ENCODE peak calls at places on chromosomes 1 and 21, in five cellular contexts. A, V, O, W and M are unnamed samples.

GRCh38 chr1:241825581-241825980 is 22.4 kb upstream of the EXO1 start:
- DNase-seq in A (peak; percentile 52), V (peak; percentile 14), O (peak; percentile 43), W (no peak), M (peak; percentile 43)

GRCh38 chr1:177082855-177083741 is 81.4 kb downstream of the ASTN1 start:
- DNase-seq in A (peak; percentile 2), V (no peak), O (peak; percentile 57), W (no peak), M (peak; percentile 4)

GRCh38 chr21:39874759-39875158 is 7.5 kb downstream of the PCP4 start:
- DNase-seq in A (no peak), V (no peak), O (no peak), W (no peak), M (no peak)

GRCh38 chr1:32400876-32401631 is 6.8 kb upstream of the BSDC1 start:
- DNase-seq in A (peak; percentile 84), V (peak; percentile 86), O (peak; percentile 95), W (peak; percentile 65), M (peak; percentile 94)

GRCh38 chr21:19853709-19854575 is 1144.3 kb upstream of the NCAM2 start:
- DNase-seq in A (no peak), V (no peak), O (no peak), W (no peak), M (no peak)

GRCh38 chr1:61157420-61157987 is 75.1 kb downstream of the NFIA start:
- DNase-seq in A (peak; percentile 66), V (peak; percentile 67), O (peak; percentile 87), W (no peak), M (peak; percentile 90)

GRCh38 chr1:24112381-24113169 is 640 bp upstream of the MYOM3 start:
- DNase-seq in A (peak; percentile 65), V (peak; percentile 70), O (peak; percentile 67), W (peak; percentile 61), M (peak; percentile 58)

GRCh38 chr1:190436615-190437014 is 41.0 kb downstream of the BRINP3 start:
- DNase-seq in A (peak; percentile 63), V (peak; percentile 61), O (peak; percentile 7), W (no peak), M (peak; percentile 8)

GRCh38 chr1:218330043-218330623 is 15.0 kb upstream of the TGFB2 start:
- DNase-seq in A (peak; percentile 61), V (peak; percentile 74), O (peak; percentile 64), W (no peak), M (peak; percentile 55)

GRCh38 chr21:45823100-45823681 is 158.4 kb upstream of the COL6A1 start:
- DNase-seq in A (no peak), V (no peak), O (no peak), W (no peak), M (no peak)

GRCh38 chr1:208835082-208835467 is 590.9 kb upstream of the PLXNA2 start:
- DNase-seq in A (no peak), V (no peak), O (no peak), W (no peak), M (no peak)

GRCh38 chr1:67124455-67124854 is 10.3 kb downstream of the C1orf141 start:
- DNase-seq in A (no peak), V (no peak), O (no peak), W (no peak), M (no peak)

GRCh38 chr21:42655797-42656770 is 2.7 kb downstream of the PDE9A start:
- DNase-seq in A (no peak), V (no peak), O (no peak), W (no peak), M (no peak)

GRCh38 chr21:27369962-27370578 is 403.2 kb upstream of the ADAMTS5 start:
- DNase-seq in A (no peak), V (no peak), O (no peak), W (no peak), M (no peak)

GRCh38 chr1:116900471-116901365 is 9.0 kb upstream of the PTGFRN start:
- DNase-seq in A (no peak), V (no peak), O (no peak), W (no peak), M (no peak)

GRCh38 chr1:173444757-173445156 is 32.4 kb upstream of the PRDX6 start:
- DNase-seq in A (no peak), V (no peak), O (no peak), W (no peak), M (no peak)

GRCh38 chr1:40776236-40777072 is 7.1 kb upstream of the KCNQ4 start:
- DNase-seq in A (no peak), V (no peak), O (no peak), W (no peak), M (no peak)

GRCh38 chr1:166884040-166884642 is 8.1 kb upstream of the TADA1 start:
- DNase-seq in A (peak; percentile 12), V (peak; percentile 26), O (peak; percentile 28), W (no peak), M (peak; percentile 17)

DNA sequence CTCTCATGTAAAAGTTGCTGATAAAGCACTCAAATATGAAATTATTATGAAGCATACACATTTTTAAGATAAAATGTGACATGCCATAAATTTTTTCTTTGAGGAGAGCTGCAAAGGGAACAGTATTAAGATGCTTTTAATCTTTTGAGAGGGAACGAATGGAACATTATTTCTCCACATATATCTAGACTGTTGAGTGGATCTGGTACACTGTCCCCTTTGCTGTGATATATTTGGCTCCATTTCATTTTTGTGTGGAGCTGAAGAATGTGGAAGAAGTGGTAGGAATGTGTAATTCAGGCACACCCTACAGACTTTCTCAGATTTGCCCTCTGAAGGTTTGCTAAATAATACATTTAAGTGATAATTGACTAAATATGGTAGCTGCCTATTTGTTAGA is 31.7 kb downstream of the PGM1 start:
- DNase-seq in A (no peak), V (peak; percentile 66), O (no peak), W (no peak), M (peak; percentile 31)
- TF ChIP-seq CTCF in A (peak; percentile 32), V (peak; percentile 37), O (peak; percentile 20), W (peak; percentile 41), M (peak; percentile 32)

GRCh38 chr1:161039154-161039545 is 386 bp upstream of the TSTD1 start:
- DNase-seq in A (no peak), V (no peak), O (no peak), W (no peak), M (no peak)
- H3K4me3 ChIP-seq in A (no peak overlapping the region), V (no peak overlapping the region), O (no peak overlapping the region), W (peak overlapping the region; percentile 70), M (no peak overlapping the region)

GRCh38 chr1:5909576-5910275 is 82.5 kb downstream of the NPHP4 start:
- DNase-seq in A (no peak), V (no peak), O (no peak), W (no peak), M (no peak)

GRCh38 chr1:5907966-5908365 is 84.3 kb downstream of the NPHP4 start:
- DNase-seq in A (no peak), V (no peak), O (no peak), W (no peak), M (no peak)

GRCh38 chr1:5907386-5907785 is 84.8 kb downstream of the NPHP4 start:
- DNase-seq in A (no peak), V (no peak), O (no peak), W (no peak), M (no peak)

GRCh38 chr1:5910276-5910620 is 82.0 kb downstream of the NPHP4 start:
- DNase-seq in A (no peak), V (no peak), O (no peak), W (no peak), M (no peak)

DNA sequence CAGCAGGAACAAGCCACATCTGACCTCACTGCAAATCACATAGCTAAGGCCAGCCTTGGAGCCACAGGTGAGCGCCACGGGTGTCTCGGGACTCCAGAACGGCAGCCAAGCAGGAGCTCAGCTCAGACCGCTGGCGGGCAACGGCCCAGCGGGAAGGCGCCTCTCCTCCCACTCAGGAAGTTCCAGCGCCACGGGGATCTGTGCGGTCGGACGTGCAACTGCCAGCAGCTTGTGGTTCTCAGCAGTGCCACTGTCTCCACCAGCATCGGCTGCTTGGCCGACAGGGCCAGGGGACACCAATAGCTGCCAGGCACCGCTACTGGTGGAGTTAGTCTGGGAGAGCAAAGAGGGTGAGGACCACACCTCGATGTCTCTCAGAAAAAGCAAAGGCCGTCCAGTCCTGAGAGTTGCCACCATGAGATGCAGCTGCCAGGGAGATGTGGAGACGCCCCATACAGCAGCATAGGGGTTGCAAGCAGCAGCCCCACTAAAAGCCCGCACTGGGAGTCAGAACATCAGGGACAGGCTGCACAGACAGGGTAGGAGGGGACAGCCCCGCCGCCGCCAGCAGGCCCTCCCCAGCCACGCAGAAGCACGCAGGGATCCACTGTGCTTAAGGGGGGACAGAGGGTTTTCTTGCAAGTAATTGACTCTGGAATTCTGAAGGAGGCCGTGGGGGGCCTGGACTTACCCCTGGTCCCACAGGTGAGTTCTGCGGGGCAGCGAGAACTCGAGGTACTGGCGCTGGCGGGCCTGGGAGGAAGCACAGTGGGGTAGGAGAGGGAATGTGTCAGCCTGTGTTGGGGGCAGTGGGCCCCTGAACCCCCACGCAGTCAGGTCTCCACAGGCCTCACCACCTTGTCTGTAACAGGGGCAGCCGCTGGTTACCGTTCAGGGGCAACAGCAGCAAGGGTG is 83.5 kb downstream of the NPHP4 start:
- DNase-seq in A (no peak), V (no peak), O (no peak), W (no peak), M (no peak)
- TF ChIP-seq CTCF in A (no peak), V (no peak), O (no peak), W (no peak), M (no peak)

GRCh38 chr1:19453843-19454242 is 31.5 kb downstream of the CAPZB start:
- DNase-seq in A (no peak), V (no peak), O (no peak), W (no peak), M (no peak)

GRCh38 chr1:19456915-19457554 is 28.3 kb downstream of the CAPZB start:
- DNase-seq in A (peak; percentile 41), V (peak; percentile 56), O (peak; percentile 37), W (no peak), M (no peak)

GRCh38 chr1:19455353-19455752 is 30.0 kb downstream of the CAPZB start:
- DNase-seq in A (no peak), V (no peak), O (no peak), W (no peak), M (no peak)

GRCh38 chr1:19452221-19452663 is 33.1 kb downstream of the CAPZB start:
- DNase-seq in A (peak; percentile 57), V (peak; percentile 75), O (peak; percentile 97), W (peak; percentile 87), M (no peak)

GRCh38 chr1:19454265-19455198 is 30.8 kb downstream of the CAPZB start:
- DNase-seq in A (no peak), V (no peak), O (no peak), W (no peak), M (no peak)
- H3K4me3 ChIP-seq in A (no peak overlapping the region), V (no peak overlapping the region), O (no peak overlapping the region), W (peak overlapping the region; percentile 29), M (no peak overlapping the region)

GRCh38 chr1:3482590-3482899 is 28.1 kb downstream of the ARHGEF16 start:
- DNase-seq in A (no peak), V (no peak), O (no peak), W (no peak), M (no peak)
- TF ChIP-seq CTCF in A (no peak), V (no peak), O (no peak), W (no peak), M (no peak)

GRCh38 chr1:44336668-44337067 is 18.4 kb downstream of the ERI3 start:
- DNase-seq in A (no peak), V (no peak), O (no peak), W (no peak), M (no peak)
- H3K4me3 ChIP-seq in A (no peak overlapping the region), V (no peak overlapping the region), O (no peak overlapping the region), W (no peak overlapping the region), M (no peak overlapping the region)

GRCh38 chr1:175319912-175320230 is 127.3 kb upstream of the KIAA0040 start:
- DNase-seq in A (no peak), V (no peak), O (no peak), W (no peak), M (no peak)
- TF ChIP-seq CTCF in A (no peak), V (no peak), O (no peak), W (no peak), M (no peak)